ENCODE peak calls at places on chromosome 3, in four cellular contexts. One of them, this sample, is unnamed.

GRCh38 chr3:101784850-101785613 is 6.0 kb downstream of the NXPE3 start:
- DNase-seq in GM23338: no peak
- DNase-seq in Panc1: no peak
- DNase-seq in HCT116: no peak
- DNase-seq in this sample: no peak

GRCh38 chr3:55309336-55309735 is 177.8 kb downstream of the WNT5A start:
- DNase-seq in Panc1: no peak
- DNase-seq in HCT116: no peak
- DNase-seq in GM23338: no peak
- DNase-seq in this sample: no peak

GRCh38 chr3:195583831-195584542 is at the start of gene APOD:
- DNase-seq in HCT116: no peak
- DNase-seq in GM23338: no peak
- DNase-seq in Panc1: no peak
- DNase-seq in this sample: no peak

GRCh38 chr3:13234155-13234505 is 160.9 kb upstream of the IQSEC1 start:
- DNase-seq in GM23338: no peak
- DNase-seq in Panc1: no peak
- DNase-seq in HCT116: no peak
- DNase-seq in this sample: no peak

GRCh38 chr3:44883999-44884431 is 9.6 kb downstream of the TGM4 start:
- DNase-seq in HCT116: peak; percentile 35
- DNase-seq in GM23338: no peak
- DNase-seq in Panc1: peak; percentile 65
- DNase-seq in this sample: no peak

GRCh38 chr3:133644768-133645167 is 17.0 kb downstream of the TOPBP1 start:
- DNase-seq in GM23338: no peak
- DNase-seq in Panc1: no peak
- DNase-seq in HCT116: no peak
- DNase-seq in this sample: no peak

GRCh38 chr3:47028146-47028545 is 48.7 kb downstream of the NBEAL2 start:
- DNase-seq in HCT116: no peak
- DNase-seq in GM23338: no peak
- DNase-seq in Panc1: no peak
- DNase-seq in this sample: no peak

GRCh38 chr3:45321607-45322391 is 66.6 kb upstream of the LARS2 start:
- DNase-seq in HCT116: no peak
- DNase-seq in GM23338: no peak
- DNase-seq in Panc1: no peak
- DNase-seq in this sample: peak; percentile 40

GRCh38 chr3:116064646-116065045 is 380.6 kb downstream of the LSAMP start:
- DNase-seq in HCT116: no peak
- DNase-seq in GM23338: no peak
- DNase-seq in Panc1: no peak
- DNase-seq in this sample: no peak

GRCh38 chr3:31953091-31953490 is 28.0 kb downstream of the OSBPL10 start:
- DNase-seq in GM23338: no peak
- DNase-seq in HCT116: no peak
- DNase-seq in Panc1: no peak
- DNase-seq in this sample: no peak

GRCh38 chr3:99901200-99901926 is 83.7 kb downstream of the CMSS1 start:
- DNase-seq in Panc1: peak; percentile 67
- DNase-seq in GM23338: no peak
- DNase-seq in HCT116: peak; percentile 77
- DNase-seq in this sample: no peak

GRCh38 chr3:150763841-150764483 is 993 bp upstream of the SIAH2 start:
- DNase-seq in GM23338: peak; percentile 61
- DNase-seq in Panc1: no peak
- DNase-seq in HCT116: peak; percentile 26
- DNase-seq in this sample: peak; percentile 94

GRCh38 chr3:66350601-66351000 is 129.8 kb downstream of the SLC25A26 start:
- DNase-seq in HCT116: no peak
- DNase-seq in GM23338: no peak
- DNase-seq in Panc1: no peak
- DNase-seq in this sample: no peak

GRCh38 chr3:14725015-14725431 is 50.1 kb downstream of the C3orf20 start:
- DNase-seq in GM23338: no peak
- DNase-seq in HCT116: no peak
- DNase-seq in Panc1: no peak
- DNase-seq in this sample: no peak

GRCh38 chr3:16377847-16378302 is 112.9 kb downstream of the OXNAD1 start:
- DNase-seq in GM23338: peak; percentile 30
- DNase-seq in Panc1: no peak
- DNase-seq in HCT116: no peak
- DNase-seq in this sample: no peak

GRCh38 chr3:15616053-15616452 is 14.5 kb downstream of the BTD start:
- DNase-seq in HCT116: no peak
- DNase-seq in Panc1: no peak
- DNase-seq in GM23338: no peak
- DNase-seq in this sample: no peak

GRCh38 chr3:60085649-60086048 is 1035.8 kb upstream of the CFAP20DC start:
- DNase-seq in GM23338: no peak
- DNase-seq in HCT116: no peak
- DNase-seq in Panc1: no peak
- DNase-seq in this sample: no peak
- TF ChIP-seq CTCF in GM23338: no peak
- TF ChIP-seq CTCF in HCT116: no peak
- TF ChIP-seq CTCF in Panc1: no peak
- TF ChIP-seq CTCF in this sample: no peak

DNA sequence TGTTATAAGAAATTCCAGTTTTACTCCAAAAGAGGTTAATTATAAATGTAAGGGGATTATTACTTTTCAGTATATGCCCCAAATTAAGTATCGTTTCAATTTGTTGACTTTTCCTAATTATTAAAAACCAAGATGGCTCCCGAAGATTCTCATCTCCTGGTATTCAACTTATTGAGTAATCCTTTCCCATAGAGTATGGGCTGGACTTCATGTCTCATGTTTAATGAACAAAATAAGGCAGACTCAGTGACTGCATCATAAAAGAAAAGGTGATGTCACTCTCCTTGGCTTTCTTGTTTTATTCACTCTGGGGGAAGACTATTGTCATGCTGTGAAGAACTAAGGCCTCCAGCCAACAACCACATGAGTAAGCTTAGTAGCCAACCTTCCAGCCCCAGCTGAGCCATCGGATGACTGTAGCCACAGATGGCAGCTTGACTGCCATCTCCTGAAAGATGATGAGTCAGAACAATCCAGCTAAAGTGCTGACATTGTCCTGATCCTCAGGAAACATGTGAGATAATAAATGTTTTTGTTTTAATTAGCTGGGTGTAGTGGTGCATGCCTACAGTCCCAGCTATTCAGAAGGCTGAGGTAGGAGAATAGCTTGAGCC is 17.3 kb downstream of the IGF2BP2 start:
- DNase-seq in GM23338: peak; percentile 55
- DNase-seq in HCT116: peak; percentile 79
- DNase-seq in Panc1: no peak
- DNase-seq in this sample: no peak
- TF ChIP-seq POLR2AphosphoS5 in GM23338: no peak
- TF ChIP-seq POLR2AphosphoS5 in HCT116: peak; percentile 40
- TF ChIP-seq POLR2AphosphoS5 in Panc1: no peak
- TF ChIP-seq POLR2AphosphoS5 in this sample: no peak

DNA sequence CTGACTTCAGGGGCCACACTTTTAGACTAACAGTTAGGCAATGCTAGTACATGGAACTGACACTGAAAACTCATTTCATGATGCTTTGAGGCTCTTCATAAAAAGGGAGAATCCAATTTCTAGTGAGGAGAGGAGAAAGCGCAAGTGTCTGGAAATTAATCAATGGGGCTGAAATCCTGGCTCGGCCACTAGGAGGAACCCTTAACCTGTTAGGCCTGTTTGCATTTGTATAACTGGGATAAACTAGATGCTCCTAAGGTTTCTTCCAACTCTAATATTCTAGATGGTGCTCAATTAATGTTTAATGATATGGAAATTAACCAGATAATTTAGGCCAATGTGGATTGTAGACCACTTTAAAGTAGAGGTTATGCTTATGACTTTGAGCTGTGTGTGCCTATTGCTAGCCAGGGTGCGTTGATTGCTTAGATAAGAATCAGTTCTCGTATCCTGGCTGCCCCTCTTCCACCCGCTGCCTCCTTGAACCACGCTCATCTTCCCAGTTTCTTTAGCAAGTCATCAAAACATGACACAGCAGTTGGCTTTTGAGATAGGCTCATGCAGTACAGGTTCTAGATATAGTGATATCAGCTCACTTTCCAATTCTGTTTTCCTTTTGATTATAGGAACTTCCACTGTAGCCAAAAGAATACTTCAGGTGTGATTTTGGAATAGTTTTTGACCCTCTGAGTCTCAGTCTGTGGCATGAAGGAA is 16.8 kb upstream of the CRBN start:
- DNase-seq in Panc1: no peak
- DNase-seq in HCT116: peak; percentile 4
- DNase-seq in GM23338: peak; percentile 52
- DNase-seq in this sample: no peak
- TF ChIP-seq CTCF in Panc1: peak; percentile 77
- TF ChIP-seq CTCF in HCT116: peak; percentile 60
- TF ChIP-seq CTCF in GM23338: peak; percentile 88
- TF ChIP-seq CTCF in this sample: no peak

GRCh38 chr3:58051196-58051595 is 43.0 kb downstream of the FLNB start:
- DNase-seq in GM23338: no peak
- DNase-seq in HCT116: no peak
- DNase-seq in Panc1: no peak
- DNase-seq in this sample: no peak

GRCh38 chr3:58047806-58048205 is 39.6 kb downstream of the FLNB start:
- DNase-seq in HCT116: no peak
- DNase-seq in Panc1: no peak
- DNase-seq in GM23338: no peak
- DNase-seq in this sample: no peak

GRCh38 chr3:58045084-58045483 is 36.9 kb downstream of the FLNB start:
- DNase-seq in Panc1: no peak
- DNase-seq in GM23338: no peak
- DNase-seq in HCT116: no peak
- DNase-seq in this sample: no peak

GRCh38 chr3:58049143-58049785 is 41.0 kb downstream of the FLNB start:
- DNase-seq in Panc1: peak; percentile 89
- DNase-seq in HCT116: peak; percentile 95
- DNase-seq in GM23338: peak; percentile 96
- DNase-seq in this sample: no peak

GRCh38 chr3:58048301-58048700 is 40.1 kb downstream of the FLNB start:
- DNase-seq in Panc1: no peak
- DNase-seq in HCT116: no peak
- DNase-seq in GM23338: no peak
- DNase-seq in this sample: no peak
- TF ChIP-seq POLR2AphosphoS5 in Panc1: no peak
- TF ChIP-seq POLR2AphosphoS5 in HCT116: no peak
- TF ChIP-seq POLR2AphosphoS5 in GM23338: no peak
- TF ChIP-seq POLR2AphosphoS5 in this sample: peak; percentile 57

This sample was measured in vagina.